ENCODE peak calls at places on chromosomes 3 and 15, in four cellular contexts. E is lung, B is ascending aorta, U is heart right ventricle. W is an unnamed sample.

GRCh38 chr3:65894126-65894525 is 144.6 kb downstream of the MAGI1 start:
- DNase-seq in E (no peak), B (no peak), U (no peak), W (no peak)

GRCh38 chr3:160486459-160486869 is 36.9 kb upstream of the TRIM59 start:
- DNase-seq in E (no peak), B (no peak), U (no peak), W (no peak)

GRCh38 chr15:91706366-91707032 is 147.0 kb upstream of the SLCO3A1 start:
- DNase-seq in E (peak), B (peak), U (peak), W (no peak)

GRCh38 chr3:153129426-153129825 is 32.6 kb upstream of the RAP2B start:
- DNase-seq in E (no peak), B (no peak), U (no peak), W (no peak)

GRCh38 chr15:38226867-38227266 is 25.8 kb upstream of the SPRED1 start:
- DNase-seq in E (peak), B (no peak), U (peak), W (no peak)

GRCh38 chr15:101043011-101043410 is 123.9 kb downstream of the LRRK1 start:
- DNase-seq in E (no peak), B (no peak), U (no peak), W (no peak)

GRCh38 chr3:130395331-130395730 is 49.9 kb downstream of the COL6A5 start:
- DNase-seq in E (no peak), B (no peak), U (no peak), W (no peak)

GRCh38 chr15:27418729-27419128 is 447.7 kb downstream of the GABRG3 start:
- DNase-seq in E (no peak), B (no peak), U (no peak), W (no peak)

GRCh38 chr15:46555547-46555946 is 920.7 kb downstream of the SQOR start:
- DNase-seq in E (no peak), B (no peak), U (no peak), W (no peak)

GRCh38 chr3:141789281-141789680 is 26.1 kb downstream of the GRK7 start:
- DNase-seq in E (no peak), B (no peak), U (no peak), W (no peak)

GRCh38 chr15:100628746-100629145 is 26.4 kb downstream of the ASB7 start:
- DNase-seq in E (no peak), B (no peak), U (no peak), W (peak)

GRCh38 chr15:33292718-33293307 is 18.0 kb upstream of the RYR3 start:
- DNase-seq in E (peak), B (no peak), U (peak), W (no peak)

GRCh38 chr15:68592548-68592947 is 13.8 kb downstream of the CORO2B start:
- DNase-seq in E (no peak), B (no peak), U (no peak), W (no peak)

GRCh38 chr3:126867526-126868200 is 115.3 kb upstream of the PLXNA1 start:
- DNase-seq in E (no peak), B (no peak), U (no peak), W (no peak)

GRCh38 chr3:176046717-176047116 is 1150.6 kb downstream of the TBL1XR1 start:
- DNase-seq in E (no peak), B (no peak), U (no peak), W (no peak)

GRCh38 chr3:157240413-157240812 is 80.5 kb upstream of the CCNL1 start:
- DNase-seq in E (no peak), B (no peak), U (no peak), W (no peak)

GRCh38 chr3:58369038-58369437 is 36.3 kb downstream of the PXK start:
- DNase-seq in E (no peak), B (no peak), U (no peak), W (no peak)

GRCh38 chr3:146065573-146066006 is 95.4 kb downstream of the PLOD2 start:
- DNase-seq in E (no peak), B (no peak), U (peak), W (no peak)

GRCh38 chr3:152609891-152610290 is 225.0 kb upstream of the P2RY1 start:
- DNase-seq in E (no peak), B (no peak), U (no peak), W (no peak)

GRCh38 chr15:66115568-66116206 is 137.9 kb downstream of the MEGF11 start:
- DNase-seq in E (no peak), B (no peak), U (no peak), W (no peak)

GRCh38 chr3:96259299-96259698 is 555.1 kb upstream of the EPHA6 start:
- DNase-seq in E (no peak), B (no peak), U (no peak), W (no peak)

GRCh38 chr15:65758242-65758641 is 33.9 kb downstream of the DENND4A start:
- DNase-seq in E (no peak), B (no peak), U (no peak), W (no peak)

GRCh38 chr3:183339461-183340086 is 86.5 kb downstream of the B3GNT5 start:
- DNase-seq in E (no peak), B (no peak), U (no peak), W (no peak)

GRCh38 chr15:81297580-81298575 is 26.1 kb downstream of the STARD5 start:
- DNase-seq in E (no peak), B (no peak), U (no peak), W (no peak)

GRCh38 chr3:119781330-119782198 is at the start of gene NR1I2:
- DNase-seq in E (no peak), B (no peak), U (no peak), W (no peak)

GRCh38 chr3:23900744-23901143 is 16.0 kb downstream of the NKIRAS1 start:
- DNase-seq in E (no peak), B (no peak), U (no peak), W (no peak)

GRCh38 chr3:132554437-132554836 is 42.6 kb upstream of the ACKR4 start:
- DNase-seq in E (no peak), B (no peak), U (no peak), W (no peak)

GRCh38 chr3:150469031-150469930 is 61.2 kb downstream of the TSC22D2 start:
- DNase-seq in E (no peak), B (no peak), U (peak), W (peak)
- H3K4me3 ChIP-seq in E (no peak), B (no peak), U (no peak), W (no peak)

GRCh38 chr3:155792532-155792931 is 13.5 kb downstream of the C3orf33 start:
- DNase-seq in E (no peak), B (no peak), U (no peak), W (no peak)
- TF ChIP-seq CTCF in E (no peak), B (no peak), U (no peak), W (no peak)

GRCh38 chr3:9247361-9248231 is 1.9 kb downstream of the SRGAP3 start:
- DNase-seq in E (no peak), B (no peak), U (no peak), W (no peak)

GRCh38 chr3:9248232-9249191 is 934 bp downstream of the SRGAP3 start:
- DNase-seq in E (no peak), B (no peak), U (no peak), W (no peak)

GRCh38 chr3:9246196-9246595 is 3.2 kb downstream of the SRGAP3 start:
- DNase-seq in E (no peak), B (no peak), U (no peak), W (no peak)

GRCh38 chr3:9249273-9250192 is at the start of gene SRGAP3:
- DNase-seq in E (peak), B (peak), U (peak), W (peak)

DNA sequence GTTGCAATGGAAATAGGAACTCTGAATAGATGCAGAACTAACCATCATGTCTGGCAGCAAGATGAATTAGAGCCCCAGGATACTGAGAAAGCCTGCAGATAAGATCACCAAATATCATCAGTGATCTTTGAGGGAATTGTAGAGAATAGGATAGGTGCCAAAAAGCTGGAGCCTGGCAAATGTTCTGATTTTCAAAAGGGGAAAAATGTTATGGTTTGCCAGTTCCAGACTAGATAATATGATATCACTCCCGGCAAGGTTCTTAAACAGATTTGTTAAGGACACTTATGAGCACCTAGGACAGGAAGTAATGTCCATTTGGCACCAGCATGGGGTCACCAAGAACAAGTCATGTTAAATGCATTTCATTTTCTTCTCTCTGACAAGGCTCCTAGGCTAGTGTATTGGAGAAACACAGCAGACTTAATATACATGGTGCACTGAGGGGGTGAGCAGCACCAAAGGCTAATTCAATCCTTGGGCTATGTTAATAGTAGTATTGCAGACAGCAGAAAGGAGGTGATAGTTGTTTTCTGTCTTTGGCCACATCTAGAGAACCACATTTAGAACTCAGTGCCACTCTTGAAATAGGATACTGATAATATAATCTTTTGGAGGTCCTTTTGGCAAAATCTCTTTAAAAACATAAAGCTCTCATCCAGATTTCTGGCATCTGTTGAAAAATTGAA is 4.8 kb downstream of the SRGAP3 start:
- DNase-seq in E (no peak), B (no peak), U (no peak), W (no peak)
- H3K4me3 ChIP-seq in E (no peak), B (no peak), U (no peak), W (no peak)

GRCh38 chr15:88878720-88879184 is 16.6 kb downstream of the HAPLN3 start:
- DNase-seq in E (no peak), B (no peak), U (no peak), W (no peak)
- TF ChIP-seq CTCF in E (no peak), B (peak), U (peak), W (peak)

GRCh38 chr3:71011565-71012287 is 571.8 kb downstream of the FOXP1 start:
- DNase-seq in E (no peak), B (no peak), U (no peak), W (no peak)

GRCh38 chr3:71018794-71019193 is 564.7 kb downstream of the FOXP1 start:
- DNase-seq in E (no peak), B (no peak), U (no peak), W (no peak)

GRCh38 chr3:71010731-71011455 is 572.6 kb downstream of the FOXP1 start:
- DNase-seq in E (no peak), B (no peak), U (no peak), W (no peak)

GRCh38 chr3:71012971-71013370 is 570.6 kb downstream of the FOXP1 start:
- DNase-seq in E (no peak), B (no peak), U (no peak), W (no peak)

GRCh38 chr3:71016141-71016845 is 567.2 kb downstream of the FOXP1 start:
- DNase-seq in E (no peak), B (no peak), U (no peak), W (no peak)
- H3K4me3 ChIP-seq in E (no peak), B (peak), U (no peak), W (no peak)

GRCh38 chr3:133674290-133674912 is 12.7 kb upstream of the TOPBP1 start:
- DNase-seq in E (no peak), B (no peak), U (no peak), W (no peak)
- TF ChIP-seq CTCF in E (no peak), B (no peak), U (no peak), W (no peak)

W was measured in AG04449.